ENCODE peak calls at places on chromosomes 12 and 14, in four cellular contexts. F, Z, E and U are unnamed samples.
A peak's percentile ranks its signal among the peaks of the same experiment; 100 is the strongest.

GRCh38 chr14:91315844-91316267 is 71.4 kb upstream of the GPR68 start:
- DNase-seq in F (peak; percentile 98), Z (peak; percentile 78), E (no peak), U (peak; percentile 91)

GRCh38 chr12:45282411-45282810 is 66.5 kb downstream of the ANO6 start:
- DNase-seq in F (no peak), Z (no peak), E (no peak), U (no peak)

GRCh38 chr12:1795221-1795784 is 25.1 kb upstream of the LRTM2 start:
- DNase-seq in F (no peak), Z (no peak), E (no peak), U (peak; percentile 6)

GRCh38 chr12:8913702-8914032 is 642 bp upstream of the PHC1 start:
- DNase-seq in F (no peak), Z (no peak), E (no peak), U (peak; percentile 23)

GRCh38 chr12:31629756-31630732 is 29.4 kb upstream of the ETFBKMT start:
- DNase-seq in F (no peak), Z (no peak), E (no peak), U (no peak)

GRCh38 chr12:59595097-59595496 is 732 bp upstream of the SLC16A7 start:
- DNase-seq in F (no peak), Z (no peak), E (no peak), U (peak; percentile 2)

GRCh38 chr12:56839489-56840442 is 76.6 kb downstream of the HSD17B6 start:
- DNase-seq in F (peak; percentile 64), Z (no peak), E (peak; percentile 77), U (peak; percentile 34)

GRCh38 chr14:53327716-53328115 is 174.6 kb upstream of the DDHD1 start:
- DNase-seq in F (no peak), Z (no peak), E (no peak), U (no peak)

GRCh38 chr12:103805961-103806360 is 35.1 kb downstream of the NT5DC3 start:
- DNase-seq in F (no peak), Z (no peak), E (no peak), U (no peak)

DNA sequence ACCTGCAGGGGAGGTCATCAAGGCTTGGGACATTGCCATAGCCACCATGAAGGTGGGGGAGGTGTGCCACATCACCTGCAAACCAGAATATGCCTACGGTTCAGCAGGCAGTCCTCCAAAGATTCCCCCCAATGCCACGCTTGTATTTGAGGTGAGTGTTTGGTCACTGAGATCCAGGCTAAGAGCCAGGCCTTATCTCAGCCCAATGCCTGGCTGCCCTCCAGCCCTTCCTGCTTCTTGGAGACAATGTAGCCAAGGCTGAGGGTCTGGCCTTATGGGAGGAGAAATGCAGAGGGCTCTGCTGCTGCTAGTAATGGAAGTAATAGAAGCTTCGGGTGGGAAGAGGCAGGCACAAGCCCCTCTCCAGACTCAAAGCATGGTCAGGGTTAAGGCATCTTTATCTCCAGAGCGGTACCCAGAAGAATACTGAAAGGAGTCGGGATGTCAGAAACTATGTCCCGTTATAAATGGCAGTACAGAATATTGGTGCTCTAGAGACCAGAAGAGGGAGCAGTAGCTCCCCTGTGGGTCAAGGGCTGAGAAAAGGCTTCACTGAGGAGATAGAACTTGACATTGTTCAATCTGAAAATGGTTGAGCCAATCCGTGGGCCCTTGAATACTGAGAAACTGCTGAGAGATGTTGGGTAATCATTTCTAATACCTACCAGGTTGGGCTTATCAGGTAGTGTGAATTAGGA is 3.1 kb downstream of the FKBP4 start:
- DNase-seq in F (no peak), Z (no peak), E (no peak), U (no peak)
- TF ChIP-seq CTCF in F (no peak), Z (no peak), E (no peak), U (peak; percentile 17)

DNA sequence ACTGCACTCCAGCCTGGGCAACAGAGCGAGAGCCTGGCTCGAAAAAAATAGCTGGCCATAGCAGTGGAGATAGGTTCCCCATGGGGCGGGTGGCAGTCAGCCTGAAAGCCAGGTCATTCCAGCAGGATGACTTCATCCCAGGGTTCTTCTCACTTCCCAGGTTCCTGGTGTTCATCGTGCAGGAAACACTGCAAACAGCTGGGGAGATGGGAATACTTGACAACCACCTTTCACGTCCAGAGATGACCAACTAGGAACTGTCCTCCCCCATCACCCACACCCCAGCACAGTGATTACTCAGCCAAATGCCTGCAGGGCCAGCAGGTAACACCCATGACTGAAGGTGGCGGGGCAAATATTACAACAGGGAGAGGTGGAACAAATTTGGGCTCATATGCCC is 1.7 kb downstream of the VSIG10 start:
- DNase-seq in F (no peak), Z (no peak), E (peak; percentile 28), U (no peak)
- TF ChIP-seq CTCF in F (no peak), Z (no peak), E (no peak), U (no peak)

GRCh38 chr14:106528717-106529116 is 1002.3 kb downstream of the TMEM121 start:
- DNase-seq in F (no peak), Z (no peak), E (no peak), U (no peak)

GRCh38 chr14:106530031-106530422 is 1003.6 kb downstream of the TMEM121 start:
- DNase-seq in F (no peak), Z (no peak), E (no peak), U (no peak)

GRCh38 chr14:106530423-106531107 is 1004.2 kb downstream of the TMEM121 start:
- DNase-seq in F (peak; percentile 79), Z (peak; percentile 30), E (no peak), U (peak; percentile 18)
- TF ChIP-seq CTCF in F (peak; percentile 76), Z (no peak), E (no peak), U (peak; percentile 76)

GRCh38 chr14:64801800-64802199 is 77.9 kb downstream of the SPTB start:
- DNase-seq in F (peak; percentile 48), Z (no peak), E (peak; percentile 50), U (peak; percentile 45)
- TF ChIP-seq CTCF in F (no peak), Z (no peak), E (no peak), U (peak; percentile 41)

GRCh38 chr12:68321140-68321539 is 11.0 kb downstream of the MDM1 start:
- DNase-seq in F (no peak), Z (no peak), E (no peak), U (no peak)

GRCh38 chr12:68319988-68320623 is 12.1 kb downstream of the MDM1 start:
- DNase-seq in F (no peak), Z (no peak), E (no peak), U (no peak)

GRCh38 chr12:68317047-68317667 is 15.0 kb downstream of the MDM1 start:
- DNase-seq in F (peak; percentile 68), Z (no peak), E (peak; percentile 35), U (peak; percentile 50)
- TF ChIP-seq CTCF in F (peak; percentile 82), Z (peak; percentile 83), E (no peak), U (peak; percentile 48)

DNA sequence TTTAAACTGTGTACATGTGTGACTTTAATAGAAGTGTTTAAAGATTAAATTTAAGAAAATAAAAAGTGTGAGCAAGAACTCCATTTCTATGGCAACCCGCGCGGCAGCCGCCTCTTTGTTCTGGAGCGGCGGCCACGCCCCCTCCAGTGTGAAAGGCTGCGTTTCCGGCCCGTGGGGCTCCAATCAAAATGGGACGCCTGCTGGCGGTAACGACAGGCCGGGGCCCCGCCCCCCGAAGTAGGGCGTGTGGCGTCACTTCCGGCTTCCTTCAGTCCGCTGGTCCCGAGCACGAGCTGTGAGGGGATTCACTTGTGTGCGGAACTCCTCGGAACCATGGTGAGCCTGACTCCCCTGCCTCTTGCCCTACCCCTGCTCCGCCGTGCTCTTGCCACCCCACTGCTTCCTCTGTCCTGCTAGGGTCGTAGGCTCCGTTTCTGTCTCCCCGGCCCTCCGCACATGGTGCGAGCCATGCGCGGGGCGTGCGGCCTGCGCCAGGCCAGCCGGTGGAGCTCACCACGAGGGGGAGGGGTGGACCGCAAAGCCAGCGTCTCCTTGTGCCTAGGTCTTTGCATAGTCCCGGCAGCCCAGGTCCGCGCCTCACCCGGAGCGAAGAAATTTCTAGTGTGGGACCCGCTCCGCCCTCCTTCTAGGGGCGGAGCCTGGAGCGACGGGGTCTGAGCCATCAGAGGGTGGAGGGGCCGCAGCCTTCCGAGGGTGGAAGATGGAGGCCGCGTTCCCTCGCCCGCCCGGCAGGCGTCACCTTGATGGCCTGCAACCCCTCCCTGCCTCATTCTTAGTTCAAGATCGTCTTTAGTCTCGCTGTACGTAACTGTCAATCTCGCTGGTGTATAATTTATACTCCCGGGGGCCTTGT is at the start of gene CCT2:
- DNase-seq in F (peak; percentile 98), Z (peak; percentile 91), E (peak; percentile 99), U (peak; percentile 94)
- TF ChIP-seq CTCF in F (peak; percentile 48), Z (no peak), E (no peak), U (peak; percentile 38)

DNA sequence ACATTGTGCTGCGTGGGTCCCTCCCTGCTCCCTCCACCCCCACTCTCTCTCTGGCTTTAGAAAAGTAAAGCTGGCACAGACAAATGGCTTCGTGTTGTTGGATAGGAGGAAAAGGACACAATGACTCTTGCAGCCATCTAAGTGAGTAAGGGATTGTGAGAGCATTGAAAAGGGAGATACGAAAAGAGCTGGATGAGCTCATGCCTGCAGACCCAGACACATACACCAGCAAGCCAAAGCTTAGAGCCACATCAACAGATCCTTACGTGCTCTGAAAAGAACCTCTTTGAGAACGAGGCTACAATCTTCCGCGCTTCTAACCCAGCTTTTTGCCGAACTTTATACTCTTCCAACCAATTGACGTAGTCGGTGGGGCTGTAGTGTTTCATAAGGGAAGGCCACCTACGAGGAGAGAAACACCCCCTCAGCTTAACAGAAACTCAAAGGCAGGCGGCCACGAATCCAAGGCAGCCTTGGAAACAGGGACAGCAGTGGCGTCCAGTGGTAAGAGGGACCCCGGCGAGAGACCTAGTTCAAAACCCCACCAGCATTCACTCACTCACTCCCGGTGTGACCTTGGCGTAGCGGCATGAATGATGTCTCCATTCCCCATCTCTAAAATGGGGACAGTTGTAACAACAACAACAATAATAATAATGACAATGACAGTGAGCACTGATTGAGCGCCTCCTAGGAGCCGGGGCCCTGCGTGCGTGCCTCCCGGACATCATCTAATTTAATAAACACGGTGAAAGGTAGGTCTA is 1.1 kb downstream of the FBXO21 start:
- DNase-seq in F (no peak), Z (no peak), E (no peak), U (no peak)
- TF ChIP-seq CTCF in F (no peak), Z (no peak), E (no peak), U (no peak)

GRCh38 chr14:80356413-80356812 is 145.1 kb upstream of the DIO2 start:
- DNase-seq in F (peak; percentile 1), Z (no peak), E (peak; percentile 5), U (no peak)
- TF ChIP-seq CTCF in F (no peak), Z (no peak), E (no peak), U (peak; percentile 1)